ENCODE peak calls at places on chromosomes 2 and 18, in seven cellular contexts. Z is AG09309, V is AG09319, U is activated B cell treated with CpG ODN at 0.5 μM for 24 hours, I is neural progenitor cell, L is cardiac fibroblast, W is prostate gland. O is an unnamed sample.

GRCh38 chr2:233387667-233388528 is 33.6 kb downstream of the DGKD start:
- DNase-seq in W (peak), V (peak), I (no peak), Z (peak), U (no peak), L (peak), O (no peak)

GRCh38 chr2:160111951-160112798 is 49.8 kb upstream of the PLA2R1 start:
- DNase-seq in U (no peak), Z (no peak), L (no peak), W (no peak), I (no peak), V (no peak), O (no peak)

GRCh38 chr2:182883451-182883850 is 17.0 kb upstream of the FRZB start:
- DNase-seq in I (no peak), Z (no peak), U (no peak), L (peak), V (no peak), W (no peak), O (no peak)

GRCh38 chr18:49059028-49059670 is 108.4 kb upstream of the SMAD7 start:
- DNase-seq in V (no peak), U (no peak), I (peak), W (no peak), L (no peak), Z (no peak), O (no peak)

GRCh38 chr2:122105171-122105884 is 349.9 kb downstream of the TSN start:
- DNase-seq in U (no peak), V (no peak), L (no peak), I (peak), Z (no peak), W (no peak), O (no peak)

GRCh38 chr2:71282493-71282892 is 49.1 kb upstream of the ZNF638 start:
- DNase-seq in Z (no peak), V (no peak), I (no peak), L (peak), W (no peak), U (no peak), O (no peak)

GRCh38 chr2:172299741-172300140 is 127.6 kb upstream of the ITGA6 start:
- DNase-seq in Z (peak), U (no peak), L (peak), W (peak), V (no peak), I (no peak), O (no peak)

GRCh38 chr2:169301596-169302330 is 60.6 kb downstream of the LRP2 start:
- DNase-seq in L (no peak), W (no peak), U (no peak), V (no peak), Z (no peak), I (peak), O (no peak)

GRCh38 chr2:44705851-44706555 is 235.5 kb upstream of the SIX3 start:
- DNase-seq in I (peak), V (no peak), U (no peak), L (no peak), W (no peak), Z (no peak), O (no peak)

GRCh38 chr2:144890828-144891227 is 370.9 kb upstream of the ZEB2 start:
- DNase-seq in Z (no peak), L (peak), U (no peak), W (no peak), I (no peak), V (no peak), O (no peak)

GRCh38 chr2:180962727-180963312 is 17.6 kb upstream of the UBE2E3 start:
- DNase-seq in V (no peak), W (no peak), Z (no peak), I (no peak), L (no peak), U (no peak), O (no peak)

GRCh38 chr18:50926521-50926920 is 41.3 kb upstream of the ELAC1 start:
- DNase-seq in W (no peak), L (no peak), V (no peak), Z (no peak), U (no peak), I (no peak), O (no peak)

GRCh38 chr2:37323770-37324535 is 680 bp downstream of the PRKD3 start:
- DNase-seq in W (peak), V (no peak), U (peak), Z (no peak), I (no peak), L (peak), O (peak)

GRCh38 chr2:174761837-174762236 is 2.4 kb downstream of the CHRNA1 start:
- DNase-seq in U (no peak), I (no peak), V (no peak), L (no peak), Z (no peak), W (no peak), O (no peak)

GRCh38 chr2:43276962-43277383 is 50.6 kb upstream of the ZFP36L2 start:
- DNase-seq in L (peak), Z (no peak), I (no peak), W (peak), U (no peak), V (no peak), O (no peak)

GRCh38 chr18:49898421-49898820 is 85.1 kb upstream of the ACAA2 start:
- DNase-seq in I (peak), L (peak), W (peak), V (no peak), U (no peak), Z (peak), O (peak)

GRCh38 chr18:62596145-62597005 is 73.5 kb downstream of the ZCCHC2 start:
- DNase-seq in Z (no peak), L (peak), W (no peak), I (peak), U (no peak), V (no peak), O (no peak)

GRCh38 chr2:148814853-148815419 is 60.1 kb upstream of the KIF5C start:
- DNase-seq in Z (no peak), U (no peak), L (peak), I (no peak), V (no peak), W (peak), O (no peak)

GRCh38 chr2:235675678-235676535 is 182.1 kb downstream of the AGAP1 start:
- DNase-seq in L (peak), U (no peak), V (no peak), Z (no peak), I (no peak), W (no peak), O (no peak)

GRCh38 chr2:99180755-99181647 is at the start of the genes MITD1 and MRPL30:
- DNase-seq in L (peak), Z (peak), U (peak), W (peak), V (peak), I (peak), O (peak)

GRCh38 chr2:185835974-185836373 is 97.4 kb downstream of the FSIP2 start:
- DNase-seq in I (no peak), U (no peak), L (no peak), V (no peak), W (no peak), Z (no peak), O (no peak)

GRCh38 chr18:32980896-32981295 is 208.1 kb upstream of the KLHL14 start:
- DNase-seq in I (no peak), U (no peak), Z (no peak), L (peak), W (no peak), V (no peak), O (no peak)

GRCh38 chr2:70871398-70872211 is 36.0 kb upstream of the CD207 start:
- DNase-seq in L (peak), Z (peak), W (peak), U (peak), V (peak), I (peak), O (peak)

GRCh38 chr2:192010073-192010472 is 163.2 kb upstream of the CAVIN2 start:
- DNase-seq in L (no peak), U (no peak), I (no peak), W (no peak), Z (no peak), V (no peak), O (no peak)

GRCh38 chr2:163182764-163183354 is 344.3 kb upstream of the KCNH7 start:
- DNase-seq in L (peak), U (no peak), I (no peak), W (no peak), V (no peak), Z (no peak), O (no peak)

GRCh38 chr2:71691747-71692455 is 238.5 kb downstream of the DYSF start:
- DNase-seq in U (no peak), W (no peak), L (no peak), Z (no peak), V (no peak), I (peak), O (no peak)

GRCh38 chr2:43218550-43219382 is 7.6 kb downstream of the ZFP36L2 start:
- DNase-seq in V (no peak), W (no peak), U (peak), Z (no peak), I (no peak), L (peak), O (peak)

GRCh38 chr2:72963423-72964145 is 46.3 kb downstream of the EMX1 start:
- DNase-seq in V (no peak), Z (no peak), U (no peak), W (no peak), I (peak), L (no peak), O (no peak)

GRCh38 chr2:164952057-164952702 is 3.1 kb downstream of the SLC38A11 start:
- DNase-seq in I (no peak), Z (no peak), U (no peak), W (no peak), V (no peak), L (no peak), O (no peak)

GRCh38 chr2:164953279-164953678 is 2.0 kb downstream of the SLC38A11 start:
- DNase-seq in V (no peak), L (no peak), U (no peak), Z (no peak), I (no peak), W (no peak), O (no peak)

GRCh38 chr2:164954186-164954585 is 1.1 kb downstream of the SLC38A11 start:
- DNase-seq in Z (no peak), I (no peak), W (no peak), L (no peak), U (no peak), V (no peak), O (no peak)

GRCh38 chr2:164960159-164960558 is 4.8 kb upstream of the SLC38A11 start:
- DNase-seq in V (no peak), U (no peak), L (no peak), I (no peak), W (no peak), Z (no peak), O (no peak)

DNA sequence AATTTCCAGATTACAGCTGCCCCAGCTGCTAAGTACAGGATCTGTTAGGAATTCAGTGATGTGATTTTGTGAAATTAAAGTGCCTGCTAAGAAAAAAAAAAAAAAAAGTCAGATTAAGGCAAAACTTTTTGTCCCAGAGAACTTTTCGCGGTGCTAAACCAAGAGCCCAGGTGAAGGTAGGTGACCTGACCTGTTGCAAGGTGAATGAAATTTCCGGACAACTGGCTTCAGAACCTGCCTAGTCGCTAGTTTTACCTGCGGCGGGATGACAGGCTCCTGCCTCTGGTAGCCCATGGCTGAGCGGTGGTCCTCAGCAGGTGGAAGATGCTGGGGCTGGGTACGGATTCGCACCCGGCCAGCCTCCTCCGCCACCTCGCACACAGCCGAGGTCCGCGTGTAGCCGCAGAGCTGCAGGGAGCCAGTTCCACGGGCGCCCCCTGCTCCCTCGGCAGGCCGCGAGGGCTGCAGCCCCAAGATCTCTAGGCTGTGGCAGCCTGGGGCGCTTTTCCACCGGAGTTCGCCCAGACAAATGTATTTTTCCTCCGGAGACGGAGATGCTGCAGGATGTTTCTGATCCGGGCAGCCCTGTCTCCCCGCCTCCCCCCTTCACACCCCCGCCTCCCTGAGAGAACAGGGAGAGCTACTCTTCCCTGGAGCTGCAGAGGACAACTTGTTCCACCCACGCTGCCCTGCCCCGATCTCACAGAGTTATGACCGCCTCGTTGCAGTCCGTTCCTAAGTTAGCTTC is at the start of gene SLC38A11:
- DNase-seq in W (peak), I (no peak), U (peak), L (peak), Z (no peak), V (no peak), O (no peak)
- TF ChIP-seq CTCF in W (no peak), I (no peak), U (no peak), L (peak), Z (no peak), V (peak), O (no peak)

GRCh38 chr2:220053919-220054318 is 426.5 kb downstream of the SLC4A3 start:
- DNase-seq in Z (no peak), I (no peak), V (no peak), W (no peak), L (peak), U (no peak), O (no peak)
- TF ChIP-seq CTCF in Z (no peak), I (peak), V (peak), W (no peak), L (peak), U (no peak), O (no peak)

DNA sequence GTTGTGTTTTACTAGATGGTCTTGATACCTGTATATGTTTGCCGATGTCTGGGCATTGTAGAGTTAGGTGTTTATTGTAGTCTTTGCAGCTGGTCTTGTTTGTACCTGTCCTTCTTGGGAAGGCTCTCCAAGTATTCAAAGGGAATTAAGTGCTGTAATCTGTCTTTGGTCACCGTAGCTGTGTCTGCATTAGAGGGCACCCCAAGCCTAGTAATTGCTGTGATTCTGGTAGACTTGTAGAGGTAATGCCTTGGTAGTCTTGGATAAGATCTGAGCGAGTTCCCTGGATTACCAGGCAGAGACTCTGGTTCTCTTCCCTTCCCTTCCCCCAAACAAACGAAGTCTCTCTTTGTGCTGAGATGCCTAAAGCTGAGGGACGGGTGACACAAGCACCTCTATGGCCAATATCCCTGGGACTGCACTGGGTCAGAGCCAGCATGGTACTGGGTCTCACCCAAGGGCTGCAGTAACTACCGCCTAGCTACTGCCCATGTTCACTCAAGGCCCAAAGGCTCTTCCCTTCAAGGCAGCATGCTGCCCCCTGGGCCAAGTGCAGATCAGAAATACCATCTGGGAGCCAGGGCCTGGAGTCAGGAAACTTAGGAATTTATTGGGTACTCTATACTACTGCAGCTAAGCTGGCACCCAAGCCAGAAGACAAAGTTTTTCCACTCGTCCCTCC is 27.1 kb downstream of the STPG4 start:
- DNase-seq in U (no peak), I (peak), V (no peak), W (no peak), L (no peak), Z (no peak), O (no peak)
- TF ChIP-seq CTCF in U (no peak), I (peak), V (no peak), W (peak), L (no peak), Z (no peak), O (no peak)

GRCh38 chr2:81324046-81324445 is 1019.5 kb upstream of the LRRTM1 start:
- DNase-seq in I (peak), L (peak), V (no peak), U (no peak), Z (no peak), W (no peak), O (no peak)
- TF ChIP-seq CTCF in I (peak), L (no peak), V (no peak), U (no peak), Z (no peak), W (peak), O (no peak)

DNA sequence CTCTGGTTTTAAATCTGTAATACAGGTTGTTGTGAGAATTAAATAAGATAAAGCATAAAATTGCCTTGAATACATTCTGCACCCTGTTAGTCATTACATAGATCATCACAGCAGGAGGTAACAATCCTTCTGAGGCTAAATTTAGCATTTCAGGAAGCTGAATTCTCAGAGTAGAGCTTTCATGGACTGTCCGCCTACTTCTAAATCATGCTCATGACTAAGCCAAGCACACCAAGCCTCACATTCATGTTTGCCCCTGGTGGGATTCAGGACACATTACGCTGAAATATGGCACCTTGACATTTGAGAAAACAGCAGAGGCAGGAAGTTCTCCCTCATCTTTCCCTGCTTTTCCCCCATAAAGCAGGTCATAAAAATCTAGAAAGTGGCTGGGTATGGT is 16.6 kb upstream of the PIK3C3 start:
- DNase-seq in V (no peak), Z (peak), U (no peak), I (no peak), W (no peak), L (peak), O (no peak)
- TF ChIP-seq CTCF in V (no peak), Z (peak), U (no peak), I (no peak), W (no peak), L (peak), O (no peak)